ENCODE peak calls at places on chromosomes 11 and 22, in nine cellular contexts. U, Q, S, H, G, I, C, B and P are unnamed samples.

GRCh38 chr11:100964400-100964799 is 165.2 kb downstream of the PGR start:
- DNase-seq in I (no peak), H (no peak), U (no peak), G (no peak), Q (no peak), C (no peak), S (no peak), B (no peak), P (no peak)

GRCh38 chr22:20249797-20250354 is 18.2 kb downstream of the RTN4R start:
- DNase-seq in H (no peak), U (no peak), S (no peak), I (no peak), G (no peak), B (peak), Q (no peak), C (no peak), P (no peak)

GRCh38 chr22:31288496-31289235 is 3.6 kb downstream of the PIK3IP1 start:
- DNase-seq in H (no peak), B (peak), S (no peak), C (no peak), U (no peak), G (no peak), I (no peak), Q (no peak), P (no peak)

GRCh38 chr11:78179459-78180071 is 8.9 kb downstream of the KCTD21 start:
- DNase-seq in B (no peak), U (no peak), S (no peak), I (peak), G (no peak), Q (no peak), H (no peak), C (no peak), P (no peak)

GRCh38 chr22:29359469-29359868 is 28.9 kb downstream of the AP1B1 start:
- DNase-seq in S (no peak), B (peak), I (peak), Q (peak), G (peak), C (no peak), H (peak), U (peak), P (peak)

GRCh38 chr11:110092577-110093406 is at the start of gene ZC3H12C:
- DNase-seq in S (peak), U (peak), B (peak), C (peak), H (peak), G (peak), I (peak), Q (peak), P (peak)

GRCh38 chr11:79113099-79113498 is 327.7 kb downstream of the TENM4 start:
- DNase-seq in S (no peak), U (no peak), H (no peak), B (no peak), Q (no peak), G (no peak), C (no peak), I (no peak), P (no peak)

GRCh38 chr22:29443452-29443851 is 5.1 kb downstream of the RFPL1 start:
- DNase-seq in I (no peak), C (no peak), S (no peak), H (no peak), U (peak), G (no peak), Q (no peak), B (no peak), P (no peak)

GRCh38 chr11:130437848-130438247 is 9.4 kb upstream of the ADAMTS8 start:
- DNase-seq in I (no peak), Q (no peak), G (no peak), B (no peak), C (no peak), S (no peak), U (no peak), H (no peak), P (no peak)

GRCh38 chr22:36470162-36470993 is 11.1 kb downstream of the TXN2 start:
- DNase-seq in Q (peak), G (peak), H (peak), I (peak), C (no peak), B (peak), S (peak), U (peak), P (peak)
- TF ChIP-seq POLR2AphosphoS5 in Q (no peak), G (no peak), H (no peak), I (no peak), C (no peak), B (peak), S (no peak), U (no peak), P (peak)

GRCh38 chr11:9853929-9854557 is 190.2 kb downstream of the SWAP70 start:
- DNase-seq in C (no peak), S (no peak), B (no peak), U (no peak), Q (no peak), I (no peak), G (no peak), H (no peak), P (no peak)
- TF ChIP-seq POLR2AphosphoS5 in C (no peak), S (no peak), B (no peak), U (no peak), Q (no peak), I (no peak), G (no peak), H (no peak), P (no peak)

DNA sequence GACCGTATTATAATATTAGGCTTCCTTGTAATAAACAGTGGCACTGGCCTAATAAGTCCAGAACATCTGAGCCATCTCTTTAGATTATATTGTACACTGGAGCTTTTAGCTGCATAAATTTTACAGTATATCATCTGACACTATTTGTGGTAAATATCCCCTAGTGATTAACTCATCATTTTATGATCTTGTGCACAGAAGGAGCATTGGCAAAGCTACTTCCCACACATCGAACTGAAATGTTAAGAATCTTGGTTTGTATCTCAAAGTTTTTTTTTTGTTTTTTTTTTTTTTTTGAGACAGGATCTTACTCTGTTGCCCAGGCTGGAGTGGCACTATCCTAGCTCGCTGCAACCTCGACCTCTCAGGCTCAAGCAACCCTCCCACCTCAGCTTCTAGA is 162.8 kb downstream of the HIPK3 start:
- DNase-seq in S (no peak), H (no peak), Q (no peak), C (no peak), I (no peak), B (no peak), U (no peak), G (no peak), P (no peak)
- TF ChIP-seq POLR2AphosphoS5 in S (no peak), H (no peak), Q (no peak), C (no peak), I (no peak), B (no peak), U (no peak), G (no peak), P (no peak)

GRCh38 chr11:133974836-133975235 is 18.1 kb upstream of the IGSF9B start:
- DNase-seq in C (no peak), S (no peak), B (no peak), U (no peak), Q (no peak), H (no peak), I (no peak), G (no peak), P (no peak)
- TF ChIP-seq POLR2AphosphoS5 in C (no peak), S (no peak), B (no peak), U (no peak), Q (no peak), H (no peak), I (no peak), G (no peak), P (no peak)

GRCh38 chr11:9624448-9624847 is 39.4 kb upstream of the SWAP70 start:
- DNase-seq in C (no peak), G (no peak), B (no peak), S (no peak), Q (no peak), U (no peak), H (no peak), I (no peak), P (no peak)

GRCh38 chr11:9625728-9626127 is 38.1 kb upstream of the SWAP70 start:
- DNase-seq in S (no peak), U (no peak), I (no peak), B (no peak), C (no peak), G (no peak), Q (no peak), H (no peak), P (no peak)

GRCh38 chr11:9625158-9625557 is 38.7 kb upstream of the SWAP70 start:
- DNase-seq in H (no peak), U (no peak), C (no peak), Q (no peak), I (no peak), G (no peak), B (no peak), S (no peak), P (no peak)

GRCh38 chr11:9629064-9629463 is 34.8 kb upstream of the SWAP70 start:
- DNase-seq in Q (no peak), U (no peak), C (no peak), I (no peak), S (peak), B (no peak), G (no peak), H (no peak), P (no peak)

DNA sequence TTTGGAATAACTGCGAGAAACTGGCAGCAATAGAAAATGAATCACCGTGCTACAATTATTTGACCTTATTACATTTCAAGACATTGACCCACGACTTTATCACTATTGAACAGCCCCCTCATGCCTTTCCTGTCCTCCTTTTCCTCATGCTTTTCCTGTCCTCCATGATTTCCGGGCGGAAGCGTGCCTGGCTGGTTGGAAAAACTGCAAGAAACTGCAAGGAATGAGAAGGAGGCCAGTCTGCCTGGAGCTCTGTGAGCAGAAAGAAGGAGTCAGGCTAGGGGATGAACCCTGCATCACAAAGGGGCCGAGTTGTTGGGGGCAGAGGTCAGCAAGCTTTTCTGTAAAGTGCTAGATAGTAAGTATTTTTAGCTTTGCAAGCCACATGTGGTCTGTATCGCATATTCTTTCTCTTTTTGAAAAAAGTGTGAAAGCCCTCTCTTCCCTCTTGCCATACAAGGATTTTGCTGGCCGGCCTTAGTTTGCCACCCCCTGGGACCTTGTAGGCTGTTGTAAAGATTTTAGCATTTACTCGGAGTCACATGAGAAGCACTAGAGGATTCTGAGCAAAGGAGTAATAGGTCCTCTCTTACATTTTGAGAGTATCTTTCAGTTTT is 37.0 kb upstream of the SWAP70 start:
- DNase-seq in U (peak), I (no peak), B (no peak), C (no peak), Q (no peak), H (no peak), G (no peak), S (no peak), P (no peak)
- TF ChIP-seq POLR2AphosphoS5 in U (no peak), I (no peak), B (no peak), C (no peak), Q (no peak), H (no peak), G (no peak), S (no peak), P (no peak)

GRCh38 chr11:96204721-96205459 is 138.1 kb downstream of the MAML2 start:
- DNase-seq in H (no peak), C (no peak), I (no peak), S (no peak), B (no peak), U (no peak), G (no peak), Q (no peak), P (no peak)

GRCh38 chr11:96204366-96204659 is 138.7 kb downstream of the MAML2 start:
- DNase-seq in S (no peak), C (no peak), B (no peak), H (no peak), U (no peak), Q (no peak), I (no peak), G (no peak), P (no peak)

GRCh38 chr11:96211433-96211832 is 131.6 kb downstream of the MAML2 start:
- DNase-seq in S (no peak), G (no peak), H (no peak), I (no peak), U (no peak), Q (no peak), C (no peak), B (no peak), P (no peak)

GRCh38 chr11:96205460-96205809 is 137.6 kb downstream of the MAML2 start:
- DNase-seq in C (no peak), Q (no peak), B (no peak), H (no peak), U (no peak), I (no peak), S (no peak), G (no peak), P (no peak)

GRCh38 chr11:96207459-96208449 is 135.2 kb downstream of the MAML2 start:
- DNase-seq in S (no peak), G (no peak), I (peak), Q (peak), B (no peak), H (no peak), C (no peak), U (no peak), P (no peak)
- TF ChIP-seq POLR2AphosphoS5 in S (no peak), G (no peak), I (no peak), Q (no peak), B (no peak), H (no peak), C (no peak), U (no peak), P (no peak)

DNA sequence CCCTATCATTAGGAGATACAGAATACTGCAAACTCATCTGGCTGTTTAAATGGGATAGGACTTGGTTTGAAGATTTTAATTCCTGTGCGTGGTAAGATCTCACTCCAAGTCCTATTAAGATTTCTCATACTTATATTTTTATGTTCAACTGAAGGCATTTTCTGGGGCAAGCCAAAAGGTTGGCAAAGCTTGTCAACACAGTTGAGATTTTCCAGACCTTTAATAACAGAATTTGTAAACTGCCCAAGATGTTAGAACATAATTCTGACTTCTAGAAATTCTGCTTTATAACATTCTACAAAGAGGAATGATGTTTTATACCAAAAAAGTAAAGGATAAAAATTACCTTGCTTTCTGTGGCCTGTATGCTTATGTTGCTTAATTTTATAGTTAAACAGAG is 30.8 kb upstream of the OR52M1 start:
- DNase-seq in Q (no peak), I (no peak), B (no peak), S (no peak), G (no peak), C (no peak), U (no peak), H (no peak), P (no peak)
- TF ChIP-seq POLR2AphosphoS5 in Q (no peak), I (no peak), B (no peak), S (no peak), G (no peak), C (no peak), U (no peak), H (no peak), P (no peak)